ENCODE peak calls at places on chromosome 9, in seven cellular contexts. Y, L, G, T, C, Q and J are unnamed samples. For H3K36me3, the result is how much of the 10 kb centered on the place peaks cover.

GRCh38 chr9:20994486-20994885 is 37.0 kb downstream of the HACD4 start:
- DNase-seq in Y (no peak), L (no peak), G (no peak), T (peak), C (no peak), Q (no peak), J (no peak)

GRCh38 chr9:125255781-125256391 is 5.7 kb upstream of the GAPVD1 start:
- DNase-seq in Y (no peak), L (no peak), G (no peak), T (no peak), C (no peak), Q (no peak), J (no peak)

GRCh38 chr9:133406480-133407307 is 11.1 kb downstream of the REXO4 start:
- DNase-seq in Y (peak), L (peak), G (peak), T (peak), C (peak), Q (peak), J (no peak)

GRCh38 chr9:75184471-75184870 is 96.2 kb downstream of the OSTF1 start:
- DNase-seq in Y (no peak), L (no peak), G (no peak), T (no peak), C (no peak), Q (no peak), J (no peak)

GRCh38 chr9:94919376-94920098 is 193.0 kb downstream of the AOPEP start:
- DNase-seq in Y (no peak), L (no peak), G (peak), T (no peak), C (no peak), Q (no peak), J (no peak)

GRCh38 chr9:136808075-136808780 is 480 bp downstream of the RABL6 start:
- DNase-seq in Y (peak), L (peak), G (peak), T (peak), C (no peak), Q (no peak), J (no peak)

GRCh38 chr9:81002242-81002641 is 687.1 kb downstream of the TLE1 start:
- DNase-seq in Y (no peak), L (peak), G (peak), T (no peak), C (peak), Q (no peak), J (no peak)

GRCh38 chr9:134975253-134975652 is 57.5 kb upstream of the FCN1 start:
- DNase-seq in Y (no peak), L (no peak), G (no peak), T (no peak), C (no peak), Q (no peak), J (no peak)

GRCh38 chr9:136220017-136220729 is 15.2 kb upstream of the LHX3 start:
- DNase-seq in Y (peak), L (no peak), G (peak), T (no peak), C (no peak), Q (no peak), J (no peak)

GRCh38 chr9:81823672-81824554 is 104.3 kb upstream of the SPATA31D4 start:
- DNase-seq in Y (no peak), L (no peak), G (no peak), T (no peak), C (no peak), Q (no peak), J (no peak)

DNA sequence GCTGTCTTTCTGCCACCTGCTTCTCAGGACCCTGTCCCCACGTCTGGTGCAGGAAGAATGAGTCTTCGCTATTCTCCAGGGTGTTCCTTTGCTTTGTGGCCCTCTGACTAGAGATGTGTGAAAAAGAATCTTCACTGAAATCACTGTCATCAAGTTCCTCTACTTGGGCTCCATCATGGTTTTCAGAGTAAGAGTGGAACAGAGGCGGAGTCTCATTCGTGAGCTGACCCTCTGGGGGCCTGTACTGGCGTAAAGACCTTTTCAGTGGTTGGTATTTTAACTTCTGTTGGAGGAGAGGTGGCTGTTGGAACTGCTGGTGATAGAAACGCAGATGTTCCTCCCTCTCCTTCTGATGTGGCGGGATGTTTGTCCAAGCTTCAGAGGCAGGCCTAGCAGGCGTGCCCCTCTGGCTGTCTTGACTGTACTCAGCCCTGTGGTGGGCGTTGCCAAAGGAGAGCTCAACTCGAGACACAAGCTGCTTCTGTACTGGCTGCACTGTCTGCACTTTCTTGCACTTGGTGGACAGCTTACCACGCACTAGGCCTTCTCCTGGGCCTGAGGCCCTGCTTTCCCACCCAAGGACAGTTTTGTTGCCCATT is 72.0 kb downstream of the KIF24 start:
- DNase-seq in Y (no peak), L (no peak), G (no peak), T (peak), C (peak), Q (peak), J (no peak)
- H3K36me3 ChIP-seq in Y (under half), L (under half), G (under half), T (under half), C (under half), Q (under half), J (under half)

GRCh38 chr9:131738293-131738692 is 1.6 kb downstream of the RAPGEF1 start:
- DNase-seq in Y (no peak), L (no peak), G (no peak), T (no peak), C (no peak), Q (no peak), J (no peak)
- H3K4me3 ChIP-seq in Y (no peak), L (peak), G (peak), T (peak), C (peak), Q (peak), J (peak)

DNA sequence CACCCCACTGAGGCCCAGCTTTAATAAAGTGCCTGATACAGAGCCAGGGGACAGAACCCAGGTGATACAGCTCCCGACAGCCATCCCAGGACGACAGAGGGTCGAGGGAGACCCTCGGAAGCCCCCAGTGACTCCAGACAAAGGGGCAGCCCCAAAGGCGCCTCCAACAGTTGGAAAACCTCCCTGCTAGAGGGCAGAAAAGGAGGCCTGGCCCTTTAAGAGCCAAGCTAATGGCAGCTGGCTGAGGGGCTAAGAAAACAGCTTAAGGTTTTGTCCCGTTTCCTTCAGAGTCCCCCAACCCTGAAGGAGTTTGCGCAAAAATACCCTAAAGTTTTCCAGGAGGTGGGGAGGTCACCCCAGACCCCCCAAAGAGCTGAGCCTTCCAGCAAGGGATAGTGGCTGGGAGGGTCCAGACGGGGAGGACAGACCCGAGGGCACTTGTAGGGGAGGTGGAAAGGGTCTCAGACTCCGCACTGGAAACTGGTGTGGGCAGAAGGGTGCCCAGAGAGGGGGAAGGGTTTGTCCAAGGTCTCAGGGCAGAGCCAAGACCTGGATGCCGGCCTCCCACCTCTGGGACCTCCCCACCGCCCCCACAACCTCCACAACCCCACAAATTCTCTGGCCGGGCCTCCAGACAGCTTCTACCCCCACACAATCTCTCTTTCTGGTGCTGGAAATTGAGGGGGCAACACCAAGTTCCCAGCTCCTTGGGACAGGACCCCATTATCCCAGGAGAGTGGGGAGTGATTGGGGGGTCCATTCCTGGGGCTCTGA is 8.2 kb upstream of the AK1 start:
- DNase-seq in Y (no peak), L (no peak), G (no peak), T (peak), C (no peak), Q (no peak), J (no peak)
- H3K36me3 ChIP-seq in Y (half or more), L (under half), G (under half), T (under half), C (under half), Q (half or more), J (under half)

GRCh38 chr9:127783644-127784043 is 2.2 kb upstream of the CDK9 start:
- DNase-seq in Y (no peak), L (no peak), G (no peak), T (peak), C (no peak), Q (no peak), J (no peak)
- H3K4me3 ChIP-seq in Y (no peak), L (no peak), G (no peak), T (no peak), C (peak), Q (no peak), J (no peak)

GRCh38 chr9:127447416-127448111 is 3.6 kb downstream of the RPL12 start:
- DNase-seq in Y (no peak), L (no peak), G (no peak), T (no peak), C (no peak), Q (no peak), J (no peak)
- H3K36me3 ChIP-seq in Y (half or more), L (under half), G (half or more), T (half or more), C (half or more), Q (half or more), J (under half)

GRCh38 chr9:93127395-93127911 is 6.6 kb downstream of the NINJ1 start:
- DNase-seq in Y (no peak), L (no peak), G (no peak), T (peak), C (no peak), Q (peak), J (peak)
- H3K4me3 ChIP-seq in Y (no peak), L (no peak), G (no peak), T (no peak), C (no peak), Q (no peak), J (peak)